ENCODE peak calls at places on chromosomes 12 and 14, in four cellular contexts. O, T, M and F are unnamed samples.

GRCh38 chr14:76654573-76654955 is 106.7 kb upstream of the VASH1 start:
- DNase-seq in O (no peak), T (no peak), M (no peak), F (no peak)

GRCh38 chr14:87046960-87047359 is 946.0 kb downstream of the GALC start:
- DNase-seq in O (no peak), T (no peak), M (no peak), F (no peak)

GRCh38 chr14:90496379-90496778 is 99.5 kb downstream of the CALM1 start:
- DNase-seq in O (no peak), T (no peak), M (no peak), F (peak; percentile 14)

GRCh38 chr12:112183141-112183581 is 57.8 kb downstream of the TRAFD1 start:
- DNase-seq in O (peak; percentile 38), T (no peak), M (peak; percentile 68), F (no peak)

GRCh38 chr12:9751204-9752144 is 9.2 kb downstream of the CD69 start:
- DNase-seq in O (peak; percentile 43), T (peak; percentile 27), M (no peak), F (peak; percentile 6)

GRCh38 chr14:95253039-95253620 is 66.6 kb downstream of the CLMN start:
- DNase-seq in O (no peak), T (no peak), M (no peak), F (no peak)

GRCh38 chr14:104520620-104521410 is 58.7 kb upstream of the C14orf180 start:
- DNase-seq in O (no peak), T (no peak), M (no peak), F (no peak)

GRCh38 chr12:122018937-122019336 is 2.7 kb upstream of the BCL7A start:
- DNase-seq in O (no peak), T (no peak), M (no peak), F (no peak)

GRCh38 chr12:132315951-132316350 is 13.4 kb downstream of the GALNT9 start:
- DNase-seq in O (no peak), T (no peak), M (no peak), F (no peak)

GRCh38 chr12:120145164-120145563 is 28.6 kb upstream of the RAB35 start:
- DNase-seq in O (no peak), T (no peak), M (no peak), F (no peak)

GRCh38 chr12:121590476-121591143 is 9.8 kb upstream of the KDM2B start:
- DNase-seq in O (peak; percentile 47), T (peak; percentile 58), M (peak; percentile 74), F (no peak)

GRCh38 chr12:81167694-81168093 is 89.8 kb downstream of the ACSS3 start:
- DNase-seq in O (no peak), T (no peak), M (no peak), F (no peak)

GRCh38 chr12:92156704-92157395 is 11.2 kb upstream of the BTG1 start:
- DNase-seq in O (no peak), T (no peak), M (no peak), F (no peak)

GRCh38 chr12:89710873-89711179 is 2.2 kb upstream of the ATP2B1 start:
- DNase-seq in O (no peak), T (no peak), M (no peak), F (no peak)

GRCh38 chr12:44000309-44000952 is 164.6 kb downstream of the TMEM117 start:
- DNase-seq in O (peak; percentile 70), T (peak; percentile 81), M (no peak), F (peak; percentile 11)

GRCh38 chr12:7130791-7131501 is 775 bp downstream of the CLSTN3 start:
- DNase-seq in O (peak; percentile 56), T (no peak), M (no peak), F (peak; percentile 78)
- TF ChIP-seq RAD21 in O (no peak), T (no peak), M (no peak), F (no peak)

GRCh38 chr14:61417141-61417540 is 95.8 kb downstream of the PRKCH start:
- DNase-seq in O (no peak), T (no peak), M (no peak), F (no peak)

GRCh38 chr14:61417890-61418455 is 96.6 kb downstream of the PRKCH start:
- DNase-seq in O (no peak), T (no peak), M (no peak), F (no peak)

GRCh38 chr14:61420326-61420725 is 98.9 kb downstream of the PRKCH start:
- DNase-seq in O (no peak), T (no peak), M (no peak), F (no peak)

GRCh38 chr14:61419201-61419600 is 97.8 kb downstream of the PRKCH start:
- DNase-seq in O (no peak), T (no peak), M (no peak), F (no peak)

GRCh38 chr14:61418749-61419148 is 97.4 kb downstream of the PRKCH start:
- DNase-seq in O (peak; percentile 23), T (no peak), M (no peak), F (no peak)
- TF ChIP-seq FOXM1 in O (no peak), T (no peak), M (no peak), F (no peak)

GRCh38 chr12:42732908-42733411 is 143.4 kb upstream of the PRICKLE1 start:
- DNase-seq in O (no peak), T (no peak), M (no peak), F (no peak)
- TF ChIP-seq RAD21 in O (no peak), T (no peak), M (no peak), F (no peak)

GRCh38 chr12:49702676-49703228 is 4.5 kb downstream of the FMNL3 start:
- DNase-seq in O (no peak), T (no peak), M (no peak), F (no peak)
- TF ChIP-seq FOXM1 in O (no peak), T (no peak), M (no peak), F (no peak)

GRCh38 chr12:52141306-52141705 is 50.5 kb downstream of the KRT80 start:
- DNase-seq in O (peak; percentile 34), T (no peak), M (no peak), F (no peak)

GRCh38 chr12:52137746-52138145 is 54.1 kb downstream of the KRT80 start:
- DNase-seq in O (no peak), T (no peak), M (no peak), F (no peak)

GRCh38 chr12:52141875-52142274 is 49.9 kb downstream of the KRT80 start:
- DNase-seq in O (no peak), T (no peak), M (no peak), F (no peak)

GRCh38 chr12:52139147-52139546 is 52.7 kb downstream of the KRT80 start:
- DNase-seq in O (no peak), T (no peak), M (no peak), F (no peak)

DNA sequence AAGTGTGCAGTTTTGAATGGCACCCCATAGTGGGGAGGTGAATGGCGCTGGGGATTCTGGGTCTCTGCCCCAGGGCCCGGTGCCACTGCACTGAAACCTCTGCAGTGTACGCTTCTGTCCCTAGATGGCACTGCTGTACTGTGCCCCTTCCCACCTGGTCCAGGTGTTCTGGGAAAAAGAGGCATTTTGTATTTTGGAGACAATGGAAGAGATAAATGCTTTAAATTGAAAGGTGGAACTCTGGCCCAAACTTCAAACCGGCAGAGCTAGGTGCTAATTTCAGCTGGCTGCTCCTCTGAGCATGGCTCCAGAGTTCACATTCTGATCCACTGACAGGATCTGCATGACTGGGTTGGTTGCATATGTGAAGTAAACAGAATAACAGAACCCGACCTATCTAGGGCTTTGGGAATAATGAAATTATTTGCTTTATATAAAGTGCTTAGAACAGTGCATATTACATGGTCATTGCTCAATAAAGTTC is 52.2 kb downstream of the KRT80 start:
- DNase-seq in O (peak; percentile 43), T (no peak), M (no peak), F (peak; percentile 84)
- TF ChIP-seq RAD21 in O (peak; percentile 55), T (peak; percentile 27), M (peak; percentile 61), F (peak; percentile 73)

DNA sequence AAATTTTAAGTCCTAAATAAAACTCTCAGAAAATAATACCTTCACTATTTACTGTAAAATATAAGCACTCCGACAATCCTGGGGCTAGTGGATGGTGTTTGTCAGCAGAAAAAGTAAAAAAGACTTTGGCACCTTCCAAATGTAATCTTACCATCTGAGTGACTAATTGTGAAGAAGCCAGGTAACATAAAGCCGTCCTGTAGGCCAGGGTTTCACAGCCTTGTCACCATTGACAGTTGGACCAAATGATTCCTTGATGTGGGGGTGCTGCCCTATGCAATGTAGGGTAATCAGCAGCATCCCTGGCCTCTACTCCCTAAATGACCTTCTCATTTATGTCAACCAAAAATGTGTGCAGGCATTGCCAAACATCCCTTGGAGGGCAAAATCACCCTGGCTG is 87.2 kb downstream of the CAPZA3 start:
- DNase-seq in O (peak; percentile 10), T (no peak), M (no peak), F (no peak)
- TF ChIP-seq FOXM1 in O (no peak), T (no peak), M (no peak), F (no peak)